ENCODE peak calls at places on chromosomes 7 and 10, in eight cellular contexts. E is tibial nerve; F is stimulated activated CD8-positive, alpha-beta memory T cell treated with anti-CD3 and anti-CD28 coated beads, Interleukin-4, amount 100 ng/mL, for 1 hour; P is SW480; L is stomach; Z is GM13976; X is activated T-cell treated with anti-CD3 and anti-CD28 coated beads for 1 hour; W is CD8-positive, alpha-beta T cell. N is an unnamed sample.

GRCh38 chr7:130134106-130134636 is 63.8 kb downstream of the KLHDC10 start:
- DNase-seq in E (no peak), Z (no peak), W (no peak), L (no peak), X (no peak), F (no peak), P (no peak), N (no peak)

GRCh38 chr7:21947056-21947455 is 1.4 kb upstream of the CDCA7L start:
- DNase-seq in X (no peak), Z (no peak), P (no peak), E (no peak), W (no peak), L (no peak), F (no peak), N (no peak)

GRCh38 chr10:75652136-75652535 is 220.7 kb downstream of the LRMDA start:
- DNase-seq in E (no peak), P (no peak), W (no peak), X (no peak), L (no peak), Z (no peak), F (no peak), N (no peak)

GRCh38 chr10:35335133-35335532 is 1.2 kb upstream of the CCNY start:
- DNase-seq in F (no peak), X (no peak), Z (no peak), E (no peak), L (no peak), W (no peak), P (no peak), N (no peak)

GRCh38 chr7:35753761-35754603 is 46.9 kb upstream of the SEPTIN7 start:
- DNase-seq in F (no peak), L (no peak), Z (no peak), P (no peak), X (no peak), E (no peak), W (no peak), N (no peak)

GRCh38 chr7:158867214-158867984 is 11.0 kb downstream of the DYNC2I1 start:
- DNase-seq in F (no peak), W (no peak), L (no peak), Z (no peak), P (no peak), X (no peak), E (no peak), N (no peak)

GRCh38 chr7:130009848-130010688 is 41.1 kb downstream of the ZC3HC1 start:
- DNase-seq in P (peak; percentile 74), L (peak; percentile 31), X (no peak), E (no peak), F (no peak), W (no peak), Z (peak; percentile 47), N (peak; percentile 31)

GRCh38 chr10:6669269-6669859 is 89.3 kb upstream of the PRKCQ start:
- DNase-seq in X (no peak), E (peak; percentile 43), F (no peak), Z (peak; percentile 30), L (no peak), W (no peak), P (peak; percentile 55), N (no peak)

GRCh38 chr7:151408839-151409554 is 841 bp downstream of the WDR86 start:
- DNase-seq in L (no peak), X (peak; percentile 34), F (no peak), Z (no peak), E (no peak), W (peak; percentile 70), P (peak; percentile 77), N (no peak)

GRCh38 chr7:158125721-158126120 is 461.9 kb downstream of the PTPRN2 start:
- DNase-seq in E (no peak), W (no peak), L (no peak), Z (no peak), P (no peak), X (no peak), F (no peak), N (no peak)

GRCh38 chr10:11887381-11888227 is 64.4 kb downstream of the PROSER2 start:
- DNase-seq in X (no peak), E (no peak), W (no peak), L (no peak), F (no peak), P (no peak), Z (no peak), N (no peak)

GRCh38 chr7:96697822-96698221 is 11.8 kb downstream of the SEM1 start:
- DNase-seq in F (no peak), X (no peak), W (no peak), L (no peak), E (no peak), P (no peak), Z (no peak), N (no peak)

GRCh38 chr7:149071641-149072437 is 18.7 kb downstream of the ZNF786 start:
- DNase-seq in P (no peak), F (no peak), L (no peak), E (no peak), X (peak; percentile 29), Z (no peak), W (peak; percentile 66), N (peak; percentile 54)

GRCh38 chr10:89342219-89342966 is 14.6 kb downstream of the IFIT3 start:
- DNase-seq in P (no peak), Z (no peak), F (no peak), W (no peak), L (no peak), E (peak; percentile 83), X (no peak), N (no peak)

GRCh38 chr7:43117025-43117424 is 4.6 kb downstream of the HECW1 start:
- DNase-seq in P (no peak), L (no peak), F (no peak), Z (no peak), W (no peak), E (no peak), X (no peak), N (no peak)

GRCh38 chr10:17872191-17873091 is 63.3 kb downstream of the MRC1 start:
- DNase-seq in F (no peak), L (no peak), X (no peak), Z (no peak), E (no peak), W (no peak), P (no peak), N (no peak)

GRCh38 chr10:37754538-37755323 is 102.7 kb downstream of the ZNF248 start:
- DNase-seq in P (peak; percentile 50), Z (no peak), L (peak; percentile 36), E (no peak), F (no peak), W (no peak), X (no peak), N (no peak)

GRCh38 chr10:15370741-15371701 is at the start of gene FAM171A1:
- DNase-seq in L (peak; percentile 69), X (peak; percentile 39), P (peak; percentile 44), F (no peak), E (no peak), Z (peak; percentile 78), W (peak; percentile 70), N (peak; percentile 57)